ENCODE peak calls at places on chromosome 14, in ten cellular contexts. One of them, this sample, is unnamed. For H3K4me1, the result is how much of the 10 kb centered on the place peaks cover.

GRCh38 chr14:24674204-24674970 is 40.4 kb upstream of the GZMB start:
- DNase-seq in CD8-positive, alpha-beta T cell: peak
- DNase-seq in RWPE2: no peak
- DNase-seq in heart right ventricle: no peak
- DNase-seq in IMR-90: no peak
- DNase-seq in body of pancreas: no peak
- DNase-seq in hepatocyte: no peak
- DNase-seq in testis: no peak
- DNase-seq in breast epithelium: no peak
- DNase-seq in DND-41: peak
- DNase-seq in this sample: peak

GRCh38 chr14:88189040-88189839 is 133.8 kb downstream of the KCNK10 start:
- DNase-seq in IMR-90: peak
- DNase-seq in body of pancreas: peak
- DNase-seq in breast epithelium: no peak
- DNase-seq in testis: peak
- DNase-seq in DND-41: peak
- DNase-seq in hepatocyte: peak
- DNase-seq in heart right ventricle: peak
- DNase-seq in CD8-positive, alpha-beta T cell: peak
- DNase-seq in RWPE2: no peak
- DNase-seq in this sample: no peak

GRCh38 chr14:97361181-97361580 is 564.0 kb downstream of the VRK1 start:
- DNase-seq in IMR-90: no peak
- DNase-seq in DND-41: no peak
- DNase-seq in breast epithelium: no peak
- DNase-seq in heart right ventricle: no peak
- DNase-seq in body of pancreas: no peak
- DNase-seq in testis: no peak
- DNase-seq in CD8-positive, alpha-beta T cell: no peak
- DNase-seq in RWPE2: no peak
- DNase-seq in hepatocyte: no peak
- DNase-seq in this sample: no peak

GRCh38 chr14:58428011-58428807 is 690 bp downstream of the KIAA0586 start:
- DNase-seq in CD8-positive, alpha-beta T cell: peak
- DNase-seq in heart right ventricle: no peak
- DNase-seq in testis: peak
- DNase-seq in body of pancreas: no peak
- DNase-seq in DND-41: peak
- DNase-seq in RWPE2: no peak
- DNase-seq in IMR-90: peak
- DNase-seq in breast epithelium: no peak
- DNase-seq in hepatocyte: peak
- DNase-seq in this sample: no peak

GRCh38 chr14:50845166-50845565 is 14.2 kb upstream of the NIN start:
- DNase-seq in RWPE2: no peak
- DNase-seq in heart right ventricle: no peak
- DNase-seq in testis: no peak
- DNase-seq in IMR-90: no peak
- DNase-seq in CD8-positive, alpha-beta T cell: no peak
- DNase-seq in body of pancreas: no peak
- DNase-seq in DND-41: no peak
- DNase-seq in hepatocyte: no peak
- DNase-seq in breast epithelium: no peak
- DNase-seq in this sample: no peak

GRCh38 chr14:95229749-95230148 is 72.4 kb upstream of the DICER1 start:
- DNase-seq in hepatocyte: no peak
- DNase-seq in body of pancreas: no peak
- DNase-seq in breast epithelium: no peak
- DNase-seq in IMR-90: no peak
- DNase-seq in DND-41: no peak
- DNase-seq in RWPE2: no peak
- DNase-seq in CD8-positive, alpha-beta T cell: no peak
- DNase-seq in testis: no peak
- DNase-seq in heart right ventricle: no peak
- DNase-seq in this sample: no peak

GRCh38 chr14:73743431-73743931 is 29.3 kb upstream of the PNMA1 start:
- DNase-seq in heart right ventricle: no peak
- DNase-seq in hepatocyte: peak
- DNase-seq in IMR-90: no peak
- DNase-seq in breast epithelium: no peak
- DNase-seq in RWPE2: no peak
- DNase-seq in DND-41: peak
- DNase-seq in CD8-positive, alpha-beta T cell: peak
- DNase-seq in testis: no peak
- DNase-seq in body of pancreas: no peak
- DNase-seq in this sample: peak

GRCh38 chr14:56648508-56649301 is 69.1 kb downstream of the TMEM260 start:
- DNase-seq in DND-41: no peak
- DNase-seq in heart right ventricle: no peak
- DNase-seq in breast epithelium: no peak
- DNase-seq in RWPE2: no peak
- DNase-seq in CD8-positive, alpha-beta T cell: no peak
- DNase-seq in body of pancreas: no peak
- DNase-seq in hepatocyte: no peak
- DNase-seq in testis: no peak
- DNase-seq in IMR-90: no peak
- DNase-seq in this sample: no peak

GRCh38 chr14:74505831-74506230 is 12.3 kb downstream of the ISCA2 start:
- DNase-seq in CD8-positive, alpha-beta T cell: no peak
- DNase-seq in hepatocyte: no peak
- DNase-seq in IMR-90: no peak
- DNase-seq in body of pancreas: no peak
- DNase-seq in breast epithelium: no peak
- DNase-seq in DND-41: no peak
- DNase-seq in testis: no peak
- DNase-seq in RWPE2: peak
- DNase-seq in heart right ventricle: no peak
- DNase-seq in this sample: no peak

GRCh38 chr14:90517431-90517841 is 120.6 kb downstream of the CALM1 start:
- DNase-seq in testis: peak
- DNase-seq in heart right ventricle: no peak
- DNase-seq in IMR-90: no peak
- DNase-seq in CD8-positive, alpha-beta T cell: no peak
- DNase-seq in hepatocyte: peak
- DNase-seq in body of pancreas: no peak
- DNase-seq in RWPE2: no peak
- DNase-seq in DND-41: no peak
- DNase-seq in breast epithelium: no peak
- DNase-seq in this sample: no peak

GRCh38 chr14:35044939-35045797 is 904 bp upstream of the FAM177A1 start:
- DNase-seq in RWPE2: no peak
- DNase-seq in testis: no peak
- DNase-seq in body of pancreas: no peak
- DNase-seq in CD8-positive, alpha-beta T cell: no peak
- DNase-seq in hepatocyte: peak
- DNase-seq in IMR-90: peak
- DNase-seq in DND-41: no peak
- DNase-seq in heart right ventricle: no peak
- DNase-seq in breast epithelium: no peak
- DNase-seq in this sample: no peak

GRCh38 chr14:68110989-68111704 is 291.6 kb downstream of the RAD51B start:
- DNase-seq in hepatocyte: no peak
- DNase-seq in RWPE2: no peak
- DNase-seq in breast epithelium: no peak
- DNase-seq in testis: no peak
- DNase-seq in body of pancreas: no peak
- DNase-seq in DND-41: no peak
- DNase-seq in heart right ventricle: no peak
- DNase-seq in IMR-90: no peak
- DNase-seq in CD8-positive, alpha-beta T cell: no peak
- DNase-seq in this sample: no peak

GRCh38 chr14:37116933-37117844 is 55.2 kb downstream of the SLC25A21 start:
- DNase-seq in CD8-positive, alpha-beta T cell: no peak
- DNase-seq in heart right ventricle: no peak
- DNase-seq in RWPE2: no peak
- DNase-seq in hepatocyte: peak
- DNase-seq in IMR-90: peak
- DNase-seq in DND-41: no peak
- DNase-seq in testis: no peak
- DNase-seq in body of pancreas: no peak
- DNase-seq in breast epithelium: no peak
- DNase-seq in this sample: no peak

GRCh38 chr14:58637040-58637390 is 747 bp upstream of the DACT1 start:
- DNase-seq in RWPE2: no peak
- DNase-seq in body of pancreas: no peak
- DNase-seq in testis: peak
- DNase-seq in IMR-90: peak
- DNase-seq in DND-41: no peak
- DNase-seq in CD8-positive, alpha-beta T cell: no peak
- DNase-seq in breast epithelium: no peak
- DNase-seq in hepatocyte: peak
- DNase-seq in heart right ventricle: peak
- DNase-seq in this sample: no peak

GRCh38 chr14:92649934-92650545 is 98.4 kb downstream of the LGMN start:
- DNase-seq in CD8-positive, alpha-beta T cell: no peak
- DNase-seq in hepatocyte: no peak
- DNase-seq in RWPE2: no peak
- DNase-seq in IMR-90: peak
- DNase-seq in breast epithelium: no peak
- DNase-seq in heart right ventricle: no peak
- DNase-seq in testis: peak
- DNase-seq in DND-41: no peak
- DNase-seq in body of pancreas: no peak
- DNase-seq in this sample: no peak

GRCh38 chr14:92649066-92649465 is 99.4 kb downstream of the LGMN start:
- DNase-seq in testis: no peak
- DNase-seq in breast epithelium: no peak
- DNase-seq in CD8-positive, alpha-beta T cell: no peak
- DNase-seq in DND-41: no peak
- DNase-seq in IMR-90: no peak
- DNase-seq in RWPE2: no peak
- DNase-seq in heart right ventricle: no peak
- DNase-seq in hepatocyte: no peak
- DNase-seq in body of pancreas: no peak
- DNase-seq in this sample: no peak

GRCh38 chr14:92651106-92651792 is 97.2 kb downstream of the LGMN start:
- DNase-seq in testis: peak
- DNase-seq in body of pancreas: no peak
- DNase-seq in breast epithelium: no peak
- DNase-seq in CD8-positive, alpha-beta T cell: peak
- DNase-seq in heart right ventricle: no peak
- DNase-seq in IMR-90: no peak
- DNase-seq in hepatocyte: no peak
- DNase-seq in DND-41: peak
- DNase-seq in RWPE2: no peak
- DNase-seq in this sample: peak

GRCh38 chr14:92651793-92652382 is 96.5 kb downstream of the LGMN start:
- DNase-seq in RWPE2: no peak
- DNase-seq in DND-41: no peak
- DNase-seq in hepatocyte: no peak
- DNase-seq in breast epithelium: no peak
- DNase-seq in heart right ventricle: peak
- DNase-seq in CD8-positive, alpha-beta T cell: no peak
- DNase-seq in IMR-90: no peak
- DNase-seq in body of pancreas: no peak
- DNase-seq in testis: peak
- DNase-seq in this sample: no peak

GRCh38 chr14:92650581-92651105 is 97.8 kb downstream of the LGMN start:
- DNase-seq in IMR-90: no peak
- DNase-seq in hepatocyte: no peak
- DNase-seq in RWPE2: no peak
- DNase-seq in CD8-positive, alpha-beta T cell: no peak
- DNase-seq in testis: no peak
- DNase-seq in DND-41: no peak
- DNase-seq in breast epithelium: no peak
- DNase-seq in body of pancreas: no peak
- DNase-seq in heart right ventricle: no peak
- DNase-seq in this sample: no peak
- H3K27ac ChIP-seq in IMR-90: peak
- H3K27ac ChIP-seq in hepatocyte: no peak
- H3K27ac ChIP-seq in RWPE2: no peak
- H3K27ac ChIP-seq in CD8-positive, alpha-beta T cell: peak
- H3K27ac ChIP-seq in testis: peak
- H3K27ac ChIP-seq in DND-41: no peak
- H3K27ac ChIP-seq in breast epithelium: peak
- H3K27ac ChIP-seq in body of pancreas: no peak
- H3K27ac ChIP-seq in heart right ventricle: peak
- H3K27ac ChIP-seq in this sample: peak

DNA sequence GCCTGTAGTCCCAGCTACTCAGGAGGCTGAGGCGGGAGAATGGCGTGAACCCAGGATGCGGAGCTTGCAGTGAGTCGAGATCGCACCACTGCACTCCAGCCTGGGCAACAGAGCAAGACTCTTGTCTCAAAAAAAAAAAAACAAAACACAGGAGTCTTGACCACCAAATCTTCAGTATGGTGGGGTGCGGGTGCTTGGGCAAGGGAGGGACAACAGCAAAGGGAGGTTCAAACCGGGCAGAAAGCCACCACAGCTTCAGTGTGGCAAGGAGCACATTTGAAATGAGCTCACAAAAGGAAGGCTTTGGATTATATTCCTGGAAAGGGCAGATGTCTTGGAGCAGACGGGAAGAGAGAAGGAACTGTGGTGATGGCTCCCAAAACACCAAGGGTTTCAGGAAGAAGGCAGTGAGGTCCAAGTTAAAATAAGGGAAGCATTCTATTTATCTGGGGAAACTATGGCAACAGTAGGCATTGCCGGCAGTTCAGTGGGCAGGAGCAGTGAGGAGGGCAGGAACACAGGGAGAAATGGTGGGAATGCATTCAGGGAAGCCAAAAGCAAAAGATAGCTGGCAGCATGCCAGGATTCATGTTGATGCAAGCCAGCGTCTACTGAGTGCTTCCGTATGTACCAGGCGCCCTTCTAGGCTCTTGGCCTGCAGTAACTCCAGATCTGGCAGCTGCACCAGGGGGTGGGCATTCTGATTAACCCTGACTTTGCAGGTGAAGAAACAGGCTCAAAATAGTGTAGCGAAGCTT is 51.0 kb upstream of the SRSF5 start:
- DNase-seq in RWPE2: peak
- DNase-seq in DND-41: peak
- DNase-seq in hepatocyte: peak
- DNase-seq in breast epithelium: peak
- DNase-seq in heart right ventricle: peak
- DNase-seq in IMR-90: peak
- DNase-seq in CD8-positive, alpha-beta T cell: no peak
- DNase-seq in body of pancreas: peak
- DNase-seq in testis: no peak
- DNase-seq in this sample: no peak
- H3K4me1 ChIP-seq in RWPE2: half or more
- H3K4me1 ChIP-seq in DND-41: under half
- H3K4me1 ChIP-seq in hepatocyte: under half
- H3K4me1 ChIP-seq in breast epithelium: under half
- H3K4me1 ChIP-seq in heart right ventricle: half or more
- H3K4me1 ChIP-seq in IMR-90: under half
- H3K4me1 ChIP-seq in CD8-positive, alpha-beta T cell: under half
- H3K4me1 ChIP-seq in body of pancreas: under half
- H3K4me1 ChIP-seq in testis: under half
- H3K4me1 ChIP-seq in this sample: under half

GRCh38 chr14:52220924-52221802 is 46.3 kb upstream of the PTGDR start:
- DNase-seq in body of pancreas: no peak
- DNase-seq in hepatocyte: no peak
- DNase-seq in IMR-90: no peak
- DNase-seq in heart right ventricle: no peak
- DNase-seq in DND-41: peak
- DNase-seq in RWPE2: no peak
- DNase-seq in testis: no peak
- DNase-seq in breast epithelium: no peak
- DNase-seq in CD8-positive, alpha-beta T cell: no peak
- DNase-seq in this sample: no peak
- H3K4me3 ChIP-seq in body of pancreas: no peak
- H3K4me3 ChIP-seq in hepatocyte: no peak
- H3K4me3 ChIP-seq in IMR-90: no peak
- H3K4me3 ChIP-seq in heart right ventricle: peak
- H3K4me3 ChIP-seq in DND-41: peak
- H3K4me3 ChIP-seq in RWPE2: no peak
- H3K4me3 ChIP-seq in testis: no peak
- H3K4me3 ChIP-seq in breast epithelium: peak
- H3K4me3 ChIP-seq in CD8-positive, alpha-beta T cell: peak
- H3K4me3 ChIP-seq in this sample: peak

GRCh38 chr14:22474730-22475351 is 114.2 kb downstream of the DAD1 start:
- DNase-seq in body of pancreas: no peak
- DNase-seq in CD8-positive, alpha-beta T cell: no peak
- DNase-seq in IMR-90: peak
- DNase-seq in testis: no peak
- DNase-seq in hepatocyte: no peak
- DNase-seq in RWPE2: no peak
- DNase-seq in heart right ventricle: no peak
- DNase-seq in DND-41: no peak
- DNase-seq in breast epithelium: no peak
- DNase-seq in this sample: no peak
- H3K27ac ChIP-seq in body of pancreas: no peak
- H3K27ac ChIP-seq in CD8-positive, alpha-beta T cell: no peak
- H3K27ac ChIP-seq in IMR-90: no peak
- H3K27ac ChIP-seq in testis: no peak
- H3K27ac ChIP-seq in hepatocyte: no peak
- H3K27ac ChIP-seq in RWPE2: no peak
- H3K27ac ChIP-seq in heart right ventricle: peak
- H3K27ac ChIP-seq in DND-41: no peak
- H3K27ac ChIP-seq in breast epithelium: no peak
- H3K27ac ChIP-seq in this sample: no peak